ENCODE peak calls at places on chromosomes 4 and X, in four cellular contexts. K is K562, P is HL-60, L is GM12878. C is an unnamed sample.

GRCh38 chr4:148651991-148652390 is 209.8 kb upstream of the NR3C2 start:
- DNase-seq in K (no peak), P (no peak), L (no peak), C (no peak)

GRCh38 chrX:9278475-9279270 is 186.2 kb upstream of the TBL1X start:
- DNase-seq in K (no peak), P (no peak), L (no peak), C (no peak)

GRCh38 chrX:37867509-37868153 is 20.3 kb upstream of the DYNLT3 start:
- DNase-seq in K (no peak), P (no peak), L (no peak), C (no peak)

GRCh38 chrX:46330981-46331380 is 214.2 kb downstream of the ZNF674 start:
- DNase-seq in K (no peak), P (no peak), L (no peak), C (no peak)

GRCh38 chr4:38856524-38857337 is at the start of gene TLR6:
- DNase-seq in K (peak), P (peak), L (peak), C (no peak)

GRCh38 chrX:2707334-2707760 is 16.3 kb downstream of the CD99 start:
- DNase-seq in K (no peak), P (peak), L (peak), C (peak)

GRCh38 chr4:86338521-86338920 is 21.3 kb downstream of the MAPK10 start:
- DNase-seq in K (no peak), P (no peak), L (no peak), C (no peak)

GRCh38 chr4:151573945-151574344 is 165.0 kb downstream of the FHIP1A start:
- DNase-seq in K (no peak), P (no peak), L (no peak), C (no peak)

GRCh38 chrX:148771440-148771839 is 271.0 kb downstream of the AFF2 start:
- DNase-seq in K (no peak), P (no peak), L (no peak), C (no peak)

GRCh38 chr4:81844717-81845116 is 373.0 kb upstream of the RASGEF1B start:
- DNase-seq in K (peak), P (peak), L (peak), C (peak)

GRCh38 chr4:41692717-41693345 is 55.7 kb downstream of the PHOX2B start:
- DNase-seq in K (peak), P (peak), L (no peak), C (peak)

GRCh38 chr4:103002551-103002950 is 17.0 kb downstream of the SLC9B1 start:
- DNase-seq in K (no peak), P (no peak), L (no peak), C (no peak)

GRCh38 chr4:143353797-143354196 is 17.1 kb downstream of the GAB1 start:
- DNase-seq in K (no peak), P (no peak), L (no peak), C (no peak)
- TF ChIP-seq SPI1 in K (no peak), P (no peak), L (no peak), C (no peak)

GRCh38 chrX:152926923-152927322 is 29.1 kb downstream of the ZNF185 start:
- DNase-seq in K (no peak), P (no peak), L (no peak), C (no peak)
- TF ChIP-seq SPI1 in K (no peak), P (no peak), L (no peak), C (no peak)

DNA sequence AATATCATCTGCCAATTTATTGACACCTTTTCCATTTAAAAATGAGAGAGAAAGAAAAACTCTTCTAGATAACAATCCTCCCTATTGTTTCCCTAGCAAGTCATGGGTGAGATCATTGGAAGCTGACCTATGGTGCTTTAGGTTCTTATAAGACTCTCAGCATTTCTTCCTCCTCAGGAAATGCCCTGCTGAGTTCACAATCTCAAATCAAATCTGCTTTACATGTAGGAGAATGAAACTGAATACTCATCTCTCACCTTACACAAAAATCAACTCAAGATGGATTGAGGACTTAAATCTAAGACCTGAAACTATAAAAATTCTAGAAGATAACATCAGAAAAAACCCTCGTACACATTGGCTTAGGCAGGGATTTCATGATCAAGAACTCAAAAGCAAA is 267.4 kb downstream of the RAPGEF2 start:
- DNase-seq in K (no peak), P (no peak), L (no peak), C (no peak)
- TF ChIP-seq SPI1 in K (no peak), P (no peak), L (no peak), C (no peak)

GRCh38 chr4:6204098-6204497 is 3.7 kb upstream of the JAKMIP1 start:
- DNase-seq in K (no peak), P (no peak), L (no peak), C (no peak)

GRCh38 chr4:6206771-6207290 is 6.5 kb upstream of the JAKMIP1 start:
- DNase-seq in K (no peak), P (no peak), L (no peak), C (no peak)

GRCh38 chr4:6204871-6205583 is 4.7 kb upstream of the JAKMIP1 start:
- DNase-seq in K (no peak), P (no peak), L (no peak), C (no peak)

GRCh38 chr4:6205973-6206372 is 5.6 kb upstream of the JAKMIP1 start:
- DNase-seq in K (no peak), P (no peak), L (no peak), C (no peak)

GRCh38 chr4:6205584-6205965 is 5.2 kb upstream of the JAKMIP1 start:
- DNase-seq in K (no peak), P (no peak), L (no peak), C (no peak)
- TF ChIP-seq SPI1 in K (no peak), P (no peak), L (no peak), C (no peak)

DNA sequence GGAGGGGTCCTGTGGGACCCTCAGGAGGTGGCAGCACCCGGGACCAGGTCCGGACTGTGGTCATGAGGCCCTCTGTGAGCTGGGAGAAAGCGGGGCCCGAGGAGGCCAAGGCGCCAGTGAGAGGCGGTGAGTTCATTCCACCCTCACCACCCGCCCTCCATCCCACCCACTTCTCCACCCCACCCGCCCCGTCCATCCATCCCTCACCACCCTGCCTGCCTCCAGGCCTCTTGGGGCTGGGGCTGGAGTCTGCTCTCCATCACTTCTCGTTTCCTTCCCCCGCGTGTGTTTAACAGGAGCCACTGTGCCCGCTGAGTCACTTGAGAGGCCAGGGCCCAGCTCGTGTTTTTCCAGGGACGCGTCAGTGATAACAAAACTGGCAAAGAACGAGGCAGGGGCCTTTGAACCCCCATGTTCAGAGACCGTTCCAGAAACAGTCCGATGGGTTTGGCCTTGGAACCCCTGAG is 6.2 kb downstream of the SH3TC1 start:
- DNase-seq in K (no peak), P (no peak), L (no peak), C (no peak)
- TF ChIP-seq SPI1 in K (no peak), P (peak), L (no peak), C (no peak)

DNA sequence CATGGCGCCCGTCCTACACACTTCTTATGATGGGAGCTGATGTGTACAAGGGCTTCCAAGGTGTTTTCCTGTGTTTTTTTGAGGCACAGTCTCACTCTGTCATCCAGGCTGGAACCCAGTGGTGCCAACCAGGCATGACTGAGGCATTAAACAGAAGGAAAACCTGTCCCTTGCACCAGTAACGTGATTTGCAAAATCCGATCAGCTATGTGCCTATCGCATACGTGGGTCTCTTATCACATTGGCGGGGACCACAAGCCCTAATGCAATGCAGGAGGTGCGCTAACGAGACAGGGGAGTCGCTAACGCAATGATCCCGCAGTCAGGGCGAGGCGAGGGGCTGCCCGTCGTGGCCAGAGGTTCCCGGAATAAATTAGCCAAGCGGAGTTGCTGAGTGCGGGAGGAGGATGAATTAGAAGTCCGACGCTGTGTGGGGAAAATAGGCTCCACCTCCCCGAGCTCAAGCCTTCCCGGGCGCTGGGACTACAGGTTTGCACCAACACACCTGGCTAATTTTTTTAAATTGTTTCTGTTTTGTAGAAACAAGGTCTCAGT is 162.7 kb downstream of the SHOX start:
- DNase-seq in K (no peak), P (no peak), L (no peak), C (no peak)
- TF ChIP-seq SPI1 in K (no peak), P (no peak), L (no peak), C (no peak)